ENCODE peak calls at places on chromosome 10, in four cellular contexts. O is GM12878, M is K562, J is HepG2. A is an unnamed sample.

GRCh38 chr10:29804025-29804852 is 169.5 kb upstream of the SVIL start:
- DNase-seq in M (no peak), J (peak; percentile 48), O (no peak), A (no peak)

GRCh38 chr10:43075612-43076003 is 1.3 kb upstream of the RET start:
- DNase-seq in O (no peak), M (peak; percentile 31), J (no peak), A (peak; percentile 45)

GRCh38 chr10:25076501-25077197 is 60.2 kb downstream of the THNSL1 start:
- DNase-seq in J (no peak), M (peak; percentile 52), O (no peak), A (no peak)

GRCh38 chr10:86603256-86603655 is 51.1 kb upstream of the OPN4 start:
- DNase-seq in O (no peak), J (peak; percentile 60), M (no peak), A (no peak)

GRCh38 chr10:128643658-128644057 is 517.4 kb upstream of the MKI67 start:
- DNase-seq in M (no peak), J (no peak), O (no peak), A (no peak)

GRCh38 chr10:43377393-43377883 is 6.0 kb downstream of the FXYD4 start:
- DNase-seq in O (no peak), J (peak; percentile 67), M (no peak), A (peak; percentile 31)

GRCh38 chr10:103238506-103239252 is 7.0 kb upstream of the RPEL1 start:
- DNase-seq in J (peak; percentile 63), O (no peak), M (peak; percentile 28), A (peak; percentile 36)

GRCh38 chr10:122725768-122726167 is 26.1 kb upstream of the C10orf120 start:
- DNase-seq in J (no peak), M (no peak), O (no peak), A (no peak)

GRCh38 chr10:125064681-125065492 is 95.5 kb downstream of the CTBP2 start:
- DNase-seq in M (no peak), O (peak; percentile 95), J (no peak), A (no peak)

GRCh38 chr10:110847351-110847750 is 24.4 kb upstream of the PDCD4 start:
- DNase-seq in J (no peak), O (no peak), M (no peak), A (no peak)

GRCh38 chr10:113099431-113100298 is 149.6 kb downstream of the TCF7L2 start:
- DNase-seq in J (no peak), M (no peak), O (no peak), A (peak; percentile 36)

GRCh38 chr10:5614081-5614721 is 52.2 kb downstream of the ASB13 start:
- DNase-seq in O (no peak), J (no peak), M (no peak), A (no peak)
- TF ChIP-seq TARDBP in O (no peak), J (no peak), M (no peak), A (no peak)

DNA sequence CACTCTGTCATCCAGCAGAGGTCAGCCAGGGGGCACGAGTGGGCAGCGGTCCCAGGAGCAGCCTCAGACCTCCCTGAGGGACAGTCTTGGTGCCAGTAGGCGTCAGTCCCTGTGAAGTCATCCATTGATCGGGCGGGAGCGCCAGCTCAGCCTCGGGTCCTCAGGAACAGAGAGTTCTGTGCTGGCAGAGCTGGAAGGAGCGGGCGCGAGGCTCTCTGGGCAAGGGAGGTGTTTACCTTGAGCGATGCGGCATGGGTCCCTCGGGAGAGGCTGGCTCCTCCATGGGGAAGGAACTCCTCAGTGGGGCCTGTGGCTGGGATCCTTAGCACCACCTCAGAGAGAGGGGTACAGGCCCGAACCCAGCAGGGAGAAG is 101.1 kb upstream of the PPIF start:
- DNase-seq in J (no peak), M (no peak), O (no peak), A (no peak)
- TF ChIP-seq TARDBP in J (no peak), M (no peak), O (no peak), A (no peak)

DNA sequence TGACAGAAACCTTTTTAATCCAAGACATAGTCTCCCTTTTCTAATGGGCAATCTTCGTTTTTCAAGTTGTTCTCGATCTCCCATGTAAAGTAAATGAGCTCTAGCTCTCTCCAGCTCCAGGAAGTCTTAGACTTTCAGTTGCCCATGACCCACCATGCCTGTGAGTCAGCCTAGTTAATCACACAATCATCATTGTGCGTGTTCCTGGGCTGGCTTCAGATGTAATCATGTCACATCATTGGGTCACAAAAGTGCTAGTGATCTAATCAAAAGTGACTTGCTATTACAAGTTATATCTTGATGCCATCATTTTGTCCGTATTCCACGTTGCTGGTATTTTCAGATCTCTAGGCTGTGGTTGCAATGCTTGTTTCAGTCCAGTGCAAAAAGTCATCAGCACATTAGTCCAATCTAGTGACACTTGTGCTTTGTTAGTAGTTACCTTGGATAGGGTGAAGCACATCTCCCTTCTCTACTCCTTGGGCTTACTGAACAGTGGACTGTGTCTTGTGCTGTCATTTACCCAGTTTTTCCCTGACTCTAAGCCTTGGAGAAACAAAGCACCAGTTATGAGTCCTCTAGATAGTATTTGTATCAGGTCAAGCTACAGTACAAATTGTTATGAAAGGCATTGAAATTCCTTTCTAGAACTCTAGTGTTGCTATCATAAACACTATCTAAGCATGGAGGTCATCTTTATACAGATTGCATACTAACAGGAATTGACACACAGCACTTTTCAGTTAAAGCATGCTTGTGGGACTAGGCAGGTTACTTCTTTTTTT is 316.6 kb downstream of the GFRA1 start:
- DNase-seq in J (no peak), M (no peak), O (no peak), A (no peak)
- TF ChIP-seq TARDBP in J (no peak), M (no peak), O (no peak), A (no peak)

DNA sequence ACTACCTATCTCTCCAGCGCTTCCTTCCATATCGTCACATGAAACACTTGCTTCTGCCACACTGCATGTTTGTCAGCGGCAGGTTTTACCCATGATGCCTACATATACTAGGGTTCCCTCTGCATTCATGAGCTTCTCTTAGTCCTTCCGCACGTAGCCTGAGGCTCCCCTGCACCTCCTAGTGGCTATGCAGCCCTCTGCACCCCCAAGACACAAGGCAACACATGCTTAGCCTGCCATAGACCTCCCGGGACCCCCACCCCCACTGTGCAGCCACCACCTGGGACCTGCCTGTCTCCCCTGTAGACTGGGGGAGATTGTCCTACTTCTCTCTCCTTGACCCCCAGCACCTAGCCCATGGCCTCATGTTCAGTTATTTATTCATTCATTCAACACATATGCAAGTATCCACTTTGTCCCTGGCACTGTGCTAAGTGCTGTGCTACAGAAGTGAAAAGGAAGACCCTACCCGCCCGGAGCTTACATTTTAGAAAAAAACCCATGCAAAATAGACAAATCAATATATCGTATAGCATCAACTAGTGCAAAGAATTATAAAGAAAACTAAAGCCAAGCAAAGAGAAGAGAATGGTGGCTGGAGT is 23.5 kb downstream of the TMEM273 start:
- DNase-seq in O (no peak), J (peak; percentile 28), M (peak; percentile 83), A (peak; percentile 45)
- TF ChIP-seq TARDBP in O (no peak), J (no peak), M (no peak), A (no peak)

A was measured in HEK293T.